ENCODE peak calls at places on chromosomes 1 and 21, in nine cellular contexts. F, J, C, V, G, W, S, I and Z are unnamed samples.

GRCh38 chr1:152047607-152047953 is 10.8 kb upstream of the S100A11 start:
- DNase-seq in F (peak; percentile 40), J (no peak), C (no peak), V (peak; percentile 89), G (no peak), W (peak; percentile 95), S (peak; percentile 86), I (no peak), Z (no peak)

GRCh38 chr1:217521317-217521716 is 109.6 kb downstream of the GPATCH2 start:
- DNase-seq in F (no peak), J (no peak), C (no peak), V (no peak), G (no peak), W (no peak), S (no peak), I (no peak), Z (no peak)

GRCh38 chr1:33175865-33176264 is 6.0 kb downstream of the TRIM62 start:
- DNase-seq in F (no peak), J (no peak), C (no peak), V (no peak), G (no peak), W (no peak), S (no peak), I (no peak), Z (no peak)

GRCh38 chr1:42937836-42938595 is 20.7 kb downstream of the SLC2A1 start:
- DNase-seq in F (no peak), J (peak; percentile 76), C (no peak), V (no peak), G (no peak), W (no peak), S (peak; percentile 24), I (no peak), Z (no peak)

GRCh38 chr1:5267603-5268235 is 613.3 kb downstream of the AJAP1 start:
- DNase-seq in F (no peak), J (peak; percentile 56), C (no peak), V (no peak), G (no peak), W (no peak), S (no peak), I (no peak), Z (no peak)

GRCh38 chr1:149885364-149886111 is 13.8 kb upstream of the BOLA1 start:
- DNase-seq in F (peak; percentile 92), J (peak; percentile 94), C (no peak), V (peak; percentile 84), G (peak; percentile 85), W (no peak), S (peak; percentile 94), I (peak; percentile 61), Z (peak; percentile 87)

GRCh38 chr1:90340604-90341003 is 345.7 kb downstream of the ZNF326 start:
- DNase-seq in F (no peak), J (no peak), C (no peak), V (no peak), G (no peak), W (no peak), S (no peak), I (no peak), Z (no peak)

GRCh38 chr1:207032528-207033017 is at the start of gene C1orf116:
- DNase-seq in F (no peak), J (no peak), C (no peak), V (no peak), G (no peak), W (peak; percentile 98), S (no peak), I (no peak), Z (peak; percentile 51)

GRCh38 chr1:8137406-8138244 is 111.5 kb upstream of the ERRFI1 start:
- DNase-seq in F (peak; percentile 50), J (no peak), C (no peak), V (peak; percentile 97), G (peak; percentile 97), W (no peak), S (peak; percentile 85), I (no peak), Z (no peak)

GRCh38 chr1:228210076-228210651 is 2.3 kb downstream of the OBSCN start:
- DNase-seq in F (peak; percentile 77), J (no peak), C (no peak), V (no peak), G (no peak), W (peak; percentile 52), S (no peak), I (no peak), Z (peak; percentile 65)

GRCh38 chr1:16391408-16391807 is 24.4 kb downstream of the SZRD1 start:
- DNase-seq in F (no peak), J (no peak), C (no peak), V (no peak), G (no peak), W (no peak), S (no peak), I (no peak), Z (no peak)

GRCh38 chr21:46226920-46227599 is 1.5 kb downstream of the LSS start:
- DNase-seq in F (no peak), J (peak; percentile 66), C (no peak), V (peak; percentile 78), G (peak; percentile 60), W (no peak), S (peak; percentile 59), I (no peak), Z (no peak)

GRCh38 chr1:153349363-153350340 is 1.0 kb upstream of the PGLYRP4 start:
- DNase-seq in F (no peak), J (no peak), C (no peak), V (no peak), G (no peak), W (no peak), S (no peak), I (no peak), Z (no peak)

GRCh38 chr1:92701147-92701546 is 83.8 kb downstream of the EVI5 start:
- DNase-seq in F (no peak), J (no peak), C (no peak), V (peak; percentile 77), G (peak; percentile 38), W (no peak), S (no peak), I (no peak), Z (no peak)

GRCh38 chr1:173048629-173049326 is 2.0 kb downstream of the TNFSF18 start:
- DNase-seq in F (no peak), J (no peak), C (no peak), V (peak; percentile 69), G (peak; percentile 53), W (no peak), S (no peak), I (no peak), Z (no peak)

GRCh38 chr1:222641269-222641948 is 23.5 kb downstream of the MIA3 start:
- DNase-seq in F (no peak), J (no peak), C (no peak), V (no peak), G (no peak), W (no peak), S (no peak), I (no peak), Z (no peak)

GRCh38 chr1:186620526-186620925 is 59.7 kb downstream of the PTGS2 start:
- DNase-seq in F (no peak), J (no peak), C (no peak), V (no peak), G (no peak), W (no peak), S (no peak), I (no peak), Z (no peak)

GRCh38 chr1:117546467-117546866 is 59.4 kb upstream of the TENT5C start:
- DNase-seq in F (no peak), J (no peak), C (no peak), V (no peak), G (no peak), W (no peak), S (no peak), I (no peak), Z (no peak)

GRCh38 chr1:63662846-63663245 is 69.6 kb downstream of the PGM1 start:
- DNase-seq in F (no peak), J (no peak), C (no peak), V (peak; percentile 64), G (peak; percentile 20), W (peak; percentile 93), S (no peak), I (no peak), Z (no peak)

GRCh38 chr1:221712198-221712684 is 29.6 kb downstream of the DUSP10 start:
- DNase-seq in F (no peak), J (no peak), C (no peak), V (peak; percentile 99), G (peak; percentile 87), W (peak; percentile 91), S (no peak), I (no peak), Z (no peak)

GRCh38 chr1:117598489-117598888 is 7.4 kb upstream of the TENT5C start:
- DNase-seq in F (no peak), J (no peak), C (no peak), V (no peak), G (no peak), W (no peak), S (no peak), I (no peak), Z (no peak)